ENCODE peak calls at places on chromosomes 4 and X, in four cellular contexts. X is naive thymus-derived CD8-positive, alpha-beta T cell; L is ACHN; F is CD4-positive, alpha-beta T cell. N is an unnamed sample.

GRCh38 chr4:113951263-113951662 is 28.2 kb downstream of the ARSJ start:
- DNase-seq in X (no peak), L (no peak), F (no peak), N (peak; percentile 46)

GRCh38 chr4:26753642-26754041 is 107.0 kb upstream of the STIM2 start:
- DNase-seq in X (no peak), L (no peak), F (no peak), N (peak; percentile 68)

GRCh38 chrX:110081740-110082139 is 78.8 kb downstream of the TMEM164 start:
- DNase-seq in X (no peak), L (no peak), F (no peak), N (peak; percentile 28)

GRCh38 chrX:11704725-11705495 is 39.2 kb upstream of the ARHGAP6 start:
- DNase-seq in X (no peak), L (no peak), F (no peak), N (peak; percentile 5)

GRCh38 chrX:2243913-2244460 is 256.8 kb downstream of the DHRSX start:
- DNase-seq in X (no peak), L (no peak), F (no peak), N (peak; percentile 15)

GRCh38 chrX:112147206-112147605 is 64.6 kb upstream of the TRPC5 start:
- DNase-seq in X (no peak), L (peak; percentile 2), F (no peak), N (peak; percentile 29)

GRCh38 chr4:153222790-153223417 is 18.7 kb downstream of the TRIM2 start:
- DNase-seq in X (peak; percentile 25), L (peak; percentile 38), F (no peak), N (peak; percentile 41)

GRCh38 chr4:665381-665750 is 8.7 kb downstream of the ATP5ME start:
- DNase-seq in X (peak; percentile 4), L (no peak), F (no peak), N (no peak)

GRCh38 chr4:94277539-94277938 is 65.1 kb downstream of the HPGDS start:
- DNase-seq in X (no peak), L (no peak), F (no peak), N (peak; percentile 66)

GRCh38 chrX:135544338-135544948 is 24.0 kb downstream of the INTS6L start:
- DNase-seq in X (no peak), L (no peak), F (no peak), N (no peak)